ENCODE peak calls at places on chromosomes 12 and 14, in five cellular contexts. R is endothelial cell of umbilical vein, E is PC-3, P is HCT116, X is astrocyte. G is an unnamed sample. For H3K4me1, the result is how much of the 10 kb centered on the place peaks cover.

GRCh38 chr12:22994276-22994675 is 369.3 kb downstream of the ETNK1 start:
- DNase-seq in R (no peak), E (no peak), P (no peak), X (no peak), G (no peak)

GRCh38 chr12:53869500-53869899 is 69.1 kb upstream of the HOXC13 start:
- DNase-seq in R (no peak), E (peak), P (no peak), X (no peak), G (no peak)

GRCh38 chr12:81080431-81080983 is 2.6 kb downstream of the ACSS3 start:
- DNase-seq in R (no peak), E (no peak), P (no peak), X (peak), G (peak)

GRCh38 chr12:79715308-79715707 is 24.5 kb upstream of the PAWR start:
- DNase-seq in R (no peak), E (no peak), P (no peak), X (no peak), G (no peak)

GRCh38 chr12:77940011-77940423 is 109.3 kb downstream of the NAV3 start:
- DNase-seq in R (peak), E (peak), P (peak), X (peak), G (peak)

GRCh38 chr12:12505544-12506501 is 56.8 kb downstream of the DUSP16 start:
- DNase-seq in R (peak), E (no peak), P (no peak), X (peak), G (peak)

GRCh38 chr14:34243401-34243800 is 218.6 kb downstream of the SPTSSA start:
- DNase-seq in R (no peak), E (peak), P (no peak), X (no peak), G (no peak)

GRCh38 chr12:48618541-48618940 is 48.7 kb upstream of the LALBA start:
- DNase-seq in R (peak), E (peak), P (peak), X (peak), G (peak)

GRCh38 chr12:12474471-12474928 is 88.2 kb downstream of the DUSP16 start:
- DNase-seq in R (no peak), E (no peak), P (no peak), X (no peak), G (no peak)

GRCh38 chr14:91395466-91395865 is 22.2 kb downstream of the CCDC88C start:
- DNase-seq in R (no peak), E (no peak), P (no peak), X (no peak), G (no peak)

GRCh38 chr12:32718926-32719325 is 36.8 kb downstream of the YARS2 start:
- DNase-seq in R (no peak), E (no peak), P (no peak), X (no peak), G (no peak)

GRCh38 chr12:87982208-87982607 is 47.0 kb downstream of the C12orf50 start:
- DNase-seq in R (no peak), E (no peak), P (no peak), X (peak), G (no peak)

GRCh38 chr12:121711925-121712461 is 559 bp upstream of the TMEM120B start:
- DNase-seq in R (no peak), E (peak), P (no peak), X (no peak), G (peak)

GRCh38 chr12:19415563-19415962 is 23.7 kb upstream of the AEBP2 start:
- DNase-seq in R (no peak), E (no peak), P (no peak), X (no peak), G (no peak)

GRCh38 chr12:131452444-131452860 is 258.4 kb upstream of the SFSWAP start:
- DNase-seq in R (no peak), E (peak), P (no peak), X (no peak), G (peak)

GRCh38 chr12:115840159-115840558 is 437.3 kb downstream of the MED13L start:
- DNase-seq in R (no peak), E (peak), P (no peak), X (no peak), G (no peak)

GRCh38 chr12:9135903-9136310 is 20.2 kb upstream of the A2M start:
- DNase-seq in R (no peak), E (no peak), P (no peak), X (no peak), G (no peak)

GRCh38 chr12:81987351-81987750 is 228.2 kb upstream of the PPFIA2 start:
- DNase-seq in R (no peak), E (no peak), P (no peak), X (no peak), G (peak)

GRCh38 chr12:103829092-103829491 is 11.9 kb downstream of the NT5DC3 start:
- DNase-seq in R (no peak), E (no peak), P (no peak), X (no peak), G (no peak)

GRCh38 chr12:52151859-52152783 is 39.7 kb downstream of the KRT80 start:
- DNase-seq in R (peak), E (peak), P (no peak), X (no peak), G (peak)

GRCh38 chr12:13383379-13383778 is 186.9 kb downstream of the EMP1 start:
- DNase-seq in R (no peak), E (peak), P (no peak), X (no peak), G (no peak)

GRCh38 chr12:51874013-51874412 is 13.9 kb upstream of the ANKRD33 start:
- DNase-seq in R (no peak), E (no peak), P (no peak), X (peak), G (peak)

GRCh38 chr12:68483592-68484373 is 126.9 kb upstream of the RAP1B start:
- DNase-seq in R (peak), E (peak), P (no peak), X (peak), G (peak)

GRCh38 chr14:99133563-99134332 is 138.2 kb downstream of the BCL11B start:
- DNase-seq in R (no peak), E (no peak), P (no peak), X (no peak), G (no peak)

GRCh38 chr12:46260153-46260912 is 8.5 kb downstream of the SLC38A1 start:
- DNase-seq in R (peak), E (peak), P (no peak), X (peak), G (no peak)

GRCh38 chr12:122421263-122421814 is 1.1 kb downstream of the CLIP1 start:
- DNase-seq in R (no peak), E (peak), P (no peak), X (peak), G (peak)

GRCh38 chr12:46364777-46365580 is 7.6 kb downstream of the SLC38A2 start:
- DNase-seq in R (peak), E (peak), P (no peak), X (peak), G (peak)

GRCh38 chr12:15155271-15155670 is 65.9 kb downstream of the RERG start:
- DNase-seq in R (peak), E (no peak), P (no peak), X (no peak), G (no peak)

GRCh38 chr12:29562167-29562776 is 64.8 kb upstream of the OVCH1 start:
- DNase-seq in R (peak), E (no peak), P (no peak), X (peak), G (no peak)

GRCh38 chr12:6367065-6367968 is 8.0 kb downstream of the SCNN1A start:
- DNase-seq in R (peak), E (peak), P (no peak), X (no peak), G (peak)

GRCh38 chr14:63179383-63179782 is 24.9 kb upstream of the RHOJ start:
- DNase-seq in R (peak), E (peak), P (no peak), X (no peak), G (no peak)

GRCh38 chr14:59829941-59830734 is 40.4 kb downstream of the RTN1 start:
- DNase-seq in R (peak), E (peak), P (peak), X (peak), G (peak)

GRCh38 chr12:93813181-93813580 is 136.0 kb downstream of the CRADD start:
- DNase-seq in R (peak), E (no peak), P (no peak), X (peak), G (no peak)

GRCh38 chr14:61385002-61385685 is 63.8 kb downstream of the PRKCH start:
- DNase-seq in R (no peak), E (no peak), P (no peak), X (no peak), G (no peak)

GRCh38 chr12:25939606-25940005 is 18.9 kb upstream of the RASSF8 start:
- DNase-seq in R (no peak), E (no peak), P (no peak), X (no peak), G (no peak)
- H3K4me1 ChIP-seq in R (under half), E (under half), P (under half), X (under half), G (under half)

GRCh38 chr14:54566410-54567223 is at the start of gene SAMD4A:
- DNase-seq in R (peak), E (peak), P (no peak), X (peak), G (peak)
- TF ChIP-seq CTCF in R (peak), E (peak), P (peak), X (no peak), G (peak)

GRCh38 chr14:100911665-100912316 is 8.3 kb upstream of the RTL1 start:
- DNase-seq in R (no peak), E (peak), P (no peak), X (no peak), G (no peak)
- TF ChIP-seq EZH2 in R (no peak), E (no peak), P (no peak), X (no peak), G (no peak)

GRCh38 chr14:64510825-64511679 is 6.5 kb downstream of the ZBTB1 start:
- DNase-seq in R (peak), E (peak), P (peak), X (peak), G (peak)
- H3K4me1 ChIP-seq in R (under half), E (half or more), P (under half), X (under half), G (under half)

GRCh38 chr14:103163199-103163598 is 39.9 kb downstream of the TNFAIP2 start:
- DNase-seq in R (no peak), E (no peak), P (no peak), X (no peak), G (no peak)

GRCh38 chr14:103161054-103161397 is 37.8 kb downstream of the TNFAIP2 start:
- DNase-seq in R (no peak), E (peak), P (no peak), X (peak), G (no peak)

GRCh38 chr14:103164006-103164405 is 40.7 kb downstream of the TNFAIP2 start:
- DNase-seq in R (no peak), E (no peak), P (no peak), X (no peak), G (no peak)

GRCh38 chr14:103165323-103165722 is 42.1 kb downstream of the TNFAIP2 start:
- DNase-seq in R (no peak), E (no peak), P (no peak), X (no peak), G (no peak)

DNA sequence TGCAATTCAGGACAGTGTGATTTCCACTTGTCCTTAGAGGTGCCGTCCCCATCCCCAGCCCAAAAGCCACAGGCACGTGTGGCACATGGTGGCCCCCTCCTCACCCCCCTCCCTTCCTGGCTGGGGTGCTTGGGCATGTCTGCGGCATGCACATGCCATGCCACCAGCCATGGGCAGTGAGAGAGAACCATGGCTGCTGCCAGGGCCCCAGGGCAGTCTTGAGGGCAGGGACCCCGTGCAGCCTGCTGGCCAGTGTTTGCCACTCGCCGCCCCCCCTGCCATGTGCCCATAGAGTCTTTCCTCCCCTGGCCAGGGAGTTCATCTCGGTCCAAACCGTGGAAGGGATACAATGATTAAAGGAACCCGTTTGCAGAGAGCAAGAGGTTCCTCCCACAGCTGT is 41.5 kb downstream of the TNFAIP2 start:
- DNase-seq in R (no peak), E (no peak), P (no peak), X (no peak), G (no peak)
- TF ChIP-seq CTCF in R (no peak), E (no peak), P (no peak), X (no peak), G (no peak)

GRCh38 chr14:37591941-37592287 is 3.1 kb downstream of the FOXA1 start:
- DNase-seq in R (no peak), E (peak), P (no peak), X (no peak), G (no peak)
- TF ChIP-seq EZH2 in R (peak), E (no peak), P (no peak), X (peak), G (peak)

DNA sequence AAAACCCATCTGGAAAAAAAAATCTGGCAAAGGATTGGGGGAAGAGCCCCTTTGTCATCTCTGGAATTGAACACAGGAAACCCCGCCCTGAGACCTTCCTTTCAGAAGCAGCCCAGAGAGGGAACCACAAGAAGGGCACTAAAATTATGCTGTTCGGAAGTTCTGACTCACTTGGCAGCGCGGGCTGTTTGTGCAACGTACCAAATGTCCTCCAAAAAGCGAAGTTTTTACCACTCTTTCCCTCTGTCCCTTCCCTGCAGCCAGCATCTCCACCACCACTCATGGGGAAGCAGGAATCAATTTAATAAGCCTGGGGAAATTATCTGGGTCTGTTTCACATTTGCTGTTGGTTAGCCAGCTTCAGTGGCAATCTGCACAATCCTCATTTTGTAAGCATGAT is 3.2 kb upstream of the SYNE3 start:
- DNase-seq in R (peak), E (peak), P (peak), X (peak), G (peak)
- H3K4me1 ChIP-seq in R (half or more), E (under half), P (under half), X (half or more), G (half or more)

GRCh38 chr12:128261757-128262156 is 5.2 kb upstream of the TMEM132C start:
- DNase-seq in R (no peak), E (no peak), P (no peak), X (no peak), G (no peak)

GRCh38 chr12:128259556-128260070 is 7.4 kb upstream of the TMEM132C start:
- DNase-seq in R (peak), E (peak), P (no peak), X (no peak), G (peak)

GRCh38 chr12:128258866-128259555 is 8.0 kb upstream of the TMEM132C start:
- DNase-seq in R (no peak), E (peak), P (no peak), X (no peak), G (no peak)
- TF ChIP-seq CTCF in R (no peak), E (no peak), P (no peak), X (no peak), G (no peak)

DNA sequence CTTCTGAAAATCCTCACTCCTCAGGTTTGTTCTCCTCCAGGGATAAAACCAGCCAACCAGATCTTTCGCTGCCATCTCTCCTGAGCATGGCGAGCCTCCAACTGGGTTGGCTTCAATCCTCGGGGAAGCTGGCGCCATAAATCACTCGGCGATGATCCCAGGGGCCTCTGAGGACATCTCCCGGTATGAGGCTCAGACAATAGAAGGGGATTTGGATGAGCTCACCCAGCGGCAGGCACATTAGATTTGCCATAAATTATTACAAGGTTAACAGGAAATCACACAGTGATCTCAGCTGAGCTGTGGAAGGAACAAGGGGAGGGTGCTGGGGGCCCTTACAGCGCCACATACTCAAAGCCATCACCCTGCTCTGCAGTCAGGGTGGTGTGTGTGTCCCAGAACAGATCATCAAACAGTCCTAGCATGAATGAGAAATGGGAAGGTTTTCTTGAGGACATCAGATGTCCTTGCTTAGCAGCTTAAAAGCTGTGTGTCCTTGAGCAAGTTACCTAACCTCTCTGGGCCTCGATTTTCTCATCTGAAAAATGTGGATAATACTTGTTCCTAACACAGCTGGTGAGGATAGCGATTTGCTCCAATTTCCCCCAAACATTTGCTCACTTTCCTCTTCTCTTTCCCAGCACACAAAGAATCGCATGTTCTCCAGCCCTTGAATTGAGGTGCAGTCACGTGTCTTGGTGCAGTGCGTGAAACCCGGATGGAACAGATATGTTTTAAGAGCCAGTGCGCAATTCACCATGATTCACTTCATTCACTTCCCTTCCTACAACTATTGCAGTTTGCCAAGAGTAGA is 142.8 kb downstream of the SCARB1 start:
- DNase-seq in R (peak), E (peak), P (no peak), X (peak), G (peak)
- TF ChIP-seq EZH2 in R (no peak), E (no peak), P (no peak), X (no peak), G (no peak)

GRCh38 chr14:44961151-44961729 is 507 bp downstream of the KLHL28 start:
- DNase-seq in R (peak), E (peak), P (no peak), X (peak), G (peak)
- H3K4me1 ChIP-seq in R (under half), E (under half), P (under half), X (under half), G (under half)

G was measured in A673.